ENCODE peak calls at places on chromosome 22, in seven cellular contexts. J is CD4-positive, alpha-beta T cell; Q is NCI-H510A; D is NCI-H748 treated with DMSO at 0.1 percent for 48 hours; S is stimulated activated effector memory CD8-positive, alpha-beta T cell treated with anti-CD3 and anti-CD28 coated beads, Interleukin-12 subunit alpha, Interleukin-12 subunit beta, amount 100 ng/mL, for 72 hours; U is stimulated activated CD4-positive, alpha-beta T cell treated with anti-CD3 and anti-CD28 coated beads, Interleukin-12 subunit alpha, Interleukin-12 subunit beta, amount 100 ng/mL, for 48 hours; N is natural killer cell treated with Interleukin-12 subunit alpha and Interleukin-12 subunit beta and Interleukin-15 and Interleukin-18, amount 100 ng/mL, for 72 hours. H is an unnamed sample.
A peak's percentile ranks its signal among the peaks of the same experiment; 100 is the strongest.

GRCh38 chr22:39598017-39598965 is 27.7 kb downstream of the CACNA1I start:
- DNase-seq in J (peak; percentile 64), Q (no peak), D (peak; percentile 7), S (peak; percentile 55), U (peak; percentile 74), N (no peak), H (no peak)

GRCh38 chr22:38860291-38861169 is 11.5 kb downstream of the CBX6 start:
- DNase-seq in J (no peak), Q (peak; percentile 44), D (no peak), S (no peak), U (no peak), N (no peak), H (no peak)

GRCh38 chr22:43876866-43877509 is 14.7 kb upstream of the SULT4A1 start:
- DNase-seq in J (no peak), Q (no peak), D (no peak), S (no peak), U (no peak), N (no peak), H (no peak)

GRCh38 chr22:40607506-40607905 is 29.0 kb downstream of the MRTFA start:
- DNase-seq in J (no peak), Q (no peak), D (no peak), S (no peak), U (no peak), N (no peak), H (no peak)

GRCh38 chr22:49046546-49047305 is 780.9 kb downstream of the BRD1 start:
- DNase-seq in J (no peak), Q (peak; percentile 51), D (peak; percentile 65), S (peak; percentile 57), U (peak; percentile 20), N (no peak), H (peak; percentile 22)

GRCh38 chr22:42326786-42327185 is 56.3 kb upstream of the TCF20 start:
- DNase-seq in J (no peak), Q (no peak), D (no peak), S (no peak), U (no peak), N (no peak), H (no peak)

GRCh38 chr22:26677217-26677616 is 19.8 kb downstream of the MIAT start:
- DNase-seq in J (no peak), Q (no peak), D (no peak), S (no peak), U (no peak), N (no peak), H (no peak)

GRCh38 chr22:33658775-33659174 is 261.5 kb downstream of the LARGE1 start:
- DNase-seq in J (no peak), Q (no peak), D (no peak), S (no peak), U (no peak), N (no peak), H (no peak)

GRCh38 chr22:30000566-30000965 is 79.7 kb upstream of the HORMAD2 start:
- DNase-seq in J (no peak), Q (no peak), D (no peak), S (no peak), U (peak; percentile 5), N (no peak), H (no peak)

GRCh38 chr22:45777852-45778172 is 106.2 kb downstream of the ATXN10 start:
- DNase-seq in J (no peak), Q (no peak), D (no peak), S (no peak), U (no peak), N (no peak), H (no peak)

GRCh38 chr22:48376428-48376827 is 1451.2 kb downstream of the BRD1 start:
- DNase-seq in J (no peak), Q (no peak), D (no peak), S (no peak), U (no peak), N (no peak), H (no peak)

GRCh38 chr22:49593509-49593908 is 234.2 kb downstream of the BRD1 start:
- DNase-seq in J (no peak), Q (no peak), D (no peak), S (no peak), U (no peak), N (no peak), H (no peak)

GRCh38 chr22:41048791-41049717 is 43.3 kb upstream of the EP300 start:
- DNase-seq in J (no peak), Q (no peak), D (no peak), S (no peak), U (no peak), N (no peak), H (no peak)

GRCh38 chr22:47539374-47539773 is 776.9 kb downstream of the TBC1D22A start:
- DNase-seq in J (no peak), Q (no peak), D (no peak), S (no peak), U (no peak), N (no peak), H (no peak)

GRCh38 chr22:43378011-43378704 is 33.7 kb upstream of the MPPED1 start:
- DNase-seq in J (no peak), Q (no peak), D (no peak), S (peak; percentile 58), U (no peak), N (no peak), H (no peak)

GRCh38 chr22:37229805-37230672 is 14.0 kb downstream of the RAC2 start:
- DNase-seq in J (peak; percentile 88), Q (no peak), D (no peak), S (peak; percentile 90), U (peak; percentile 87), N (peak; percentile 96), H (peak; percentile 76)

H was measured in stimulated activated naive B cell treated with anti-CD40 and anti-IgM and Interleukin-4, amounts not matched to agents 10 μg/mL and 1 μg/mL and 100 μg/mL, for 72 hours.